ENCODE peak calls at places on chromosome 17, in four cellular contexts. One of them, this sample, is unnamed.
A peak's percentile ranks its signal among the peaks of the same experiment; 100 is the strongest.

GRCh38 chr17:10875411-10875810 is 37.5 kb upstream of the PIRT start:
- DNase-seq in DND-41: peak; percentile 49
- DNase-seq in brain microvascular endothelial cell: peak; percentile 0
- DNase-seq in lung: no peak
- DNase-seq in this sample: no peak

GRCh38 chr17:44345497-44346026 is 460 bp downstream of the GRN start:
- DNase-seq in DND-41: peak; percentile 64
- DNase-seq in lung: peak; percentile 62
- DNase-seq in brain microvascular endothelial cell: peak; percentile 32
- DNase-seq in this sample: peak; percentile 31

GRCh38 chr17:50452627-50453300 is 15.9 kb downstream of the CHAD start:
- DNase-seq in brain microvascular endothelial cell: no peak
- DNase-seq in DND-41: no peak
- DNase-seq in lung: no peak
- DNase-seq in this sample: no peak

GRCh38 chr17:55285340-55286301 is 20.9 kb downstream of the HLF start:
- DNase-seq in lung: peak; percentile 91
- DNase-seq in brain microvascular endothelial cell: peak; percentile 34
- DNase-seq in DND-41: no peak
- DNase-seq in this sample: no peak

GRCh38 chr17:60165223-60165622 is 15.4 kb downstream of the CA4 start:
- DNase-seq in DND-41: no peak
- DNase-seq in brain microvascular endothelial cell: no peak
- DNase-seq in lung: no peak
- DNase-seq in this sample: no peak

GRCh38 chr17:57773557-57773956 is 28.5 kb upstream of the CCDC182 start:
- DNase-seq in DND-41: no peak
- DNase-seq in brain microvascular endothelial cell: no peak
- DNase-seq in lung: no peak
- DNase-seq in this sample: no peak

GRCh38 chr17:29037739-29038465 is 5.0 kb upstream of the PIPOX start:
- DNase-seq in brain microvascular endothelial cell: no peak
- DNase-seq in DND-41: no peak
- DNase-seq in lung: no peak
- DNase-seq in this sample: no peak

GRCh38 chr17:34575182-34575581 is 4.2 kb upstream of the TMEM132E start:
- DNase-seq in brain microvascular endothelial cell: no peak
- DNase-seq in lung: no peak
- DNase-seq in DND-41: no peak
- DNase-seq in this sample: no peak

GRCh38 chr17:40314557-40314953 is 5.6 kb downstream of the RARA start:
- DNase-seq in lung: peak; percentile 94
- DNase-seq in DND-41: peak; percentile 64
- DNase-seq in brain microvascular endothelial cell: peak; percentile 82
- DNase-seq in this sample: peak; percentile 69

GRCh38 chr17:3027786-3028532 is 35.4 kb downstream of the OR1D5 start:
- DNase-seq in brain microvascular endothelial cell: no peak
- DNase-seq in DND-41: no peak
- DNase-seq in lung: no peak
- DNase-seq in this sample: no peak

GRCh38 chr17:1134634-1135324 is 45.0 kb downstream of the ABR start:
- DNase-seq in DND-41: no peak
- DNase-seq in brain microvascular endothelial cell: no peak
- DNase-seq in lung: no peak
- DNase-seq in this sample: no peak

GRCh38 chr17:1125775-1126120 is 54.0 kb downstream of the ABR start:
- DNase-seq in brain microvascular endothelial cell: no peak
- DNase-seq in DND-41: no peak
- DNase-seq in lung: no peak
- DNase-seq in this sample: no peak

GRCh38 chr17:1126327-1126726 is 53.5 kb downstream of the ABR start:
- DNase-seq in DND-41: no peak
- DNase-seq in lung: no peak
- DNase-seq in brain microvascular endothelial cell: no peak
- DNase-seq in this sample: no peak

GRCh38 chr17:1126801-1127550 is 52.8 kb downstream of the ABR start:
- DNase-seq in lung: no peak
- DNase-seq in DND-41: no peak
- DNase-seq in brain microvascular endothelial cell: no peak
- DNase-seq in this sample: no peak

DNA sequence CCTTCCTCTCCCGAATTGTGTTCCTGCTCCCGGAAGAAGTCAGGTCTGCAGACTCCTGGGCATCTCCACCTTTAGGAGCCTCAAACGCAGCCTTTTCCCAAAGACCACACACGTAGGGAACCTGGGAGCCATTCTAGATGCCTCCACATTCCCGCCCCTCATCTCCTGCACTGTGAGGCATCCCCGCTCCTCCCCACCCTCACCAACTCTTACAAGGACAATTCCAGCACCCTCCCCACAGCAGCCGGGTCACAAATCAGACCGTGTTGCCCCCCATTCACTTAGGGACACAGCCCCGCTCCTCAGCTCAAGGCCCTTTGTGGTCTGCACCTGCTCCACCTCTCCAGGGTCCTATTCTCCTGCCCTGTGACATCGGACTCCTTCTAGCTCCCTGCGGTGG is 49.6 kb downstream of the ABR start:
- DNase-seq in DND-41: no peak
- DNase-seq in lung: no peak
- DNase-seq in brain microvascular endothelial cell: no peak
- DNase-seq in this sample: no peak
- TF ChIP-seq CTCF in DND-41: no peak
- TF ChIP-seq CTCF in lung: no peak
- TF ChIP-seq CTCF in brain microvascular endothelial cell: no peak
- TF ChIP-seq CTCF in this sample: no peak

GRCh38 chr17:76906463-76906862 is 38.3 kb downstream of the MGAT5B start:
- DNase-seq in lung: no peak
- DNase-seq in DND-41: no peak
- DNase-seq in brain microvascular endothelial cell: no peak
- DNase-seq in this sample: no peak
- H3K27ac ChIP-seq in lung: no peak overlapping the region
- H3K27ac ChIP-seq in DND-41: no peak overlapping the region
- H3K27ac ChIP-seq in brain microvascular endothelial cell: no peak overlapping the region
- H3K27ac ChIP-seq in this sample: no peak overlapping the region

GRCh38 chr17:6596941-6597340 is 40.6 kb upstream of the PITPNM3 start:
- DNase-seq in lung: no peak
- DNase-seq in brain microvascular endothelial cell: no peak
- DNase-seq in DND-41: no peak
- DNase-seq in this sample: no peak
- H3K27me3 ChIP-seq in lung: no peaks in the 10 kb centered on the region
- H3K27me3 ChIP-seq in brain microvascular endothelial cell: no peaks in the 10 kb centered on the region
- H3K27me3 ChIP-seq in DND-41: no peaks in the 10 kb centered on the region
- H3K27me3 ChIP-seq in this sample: no peaks in the 10 kb centered on the region

DNA sequence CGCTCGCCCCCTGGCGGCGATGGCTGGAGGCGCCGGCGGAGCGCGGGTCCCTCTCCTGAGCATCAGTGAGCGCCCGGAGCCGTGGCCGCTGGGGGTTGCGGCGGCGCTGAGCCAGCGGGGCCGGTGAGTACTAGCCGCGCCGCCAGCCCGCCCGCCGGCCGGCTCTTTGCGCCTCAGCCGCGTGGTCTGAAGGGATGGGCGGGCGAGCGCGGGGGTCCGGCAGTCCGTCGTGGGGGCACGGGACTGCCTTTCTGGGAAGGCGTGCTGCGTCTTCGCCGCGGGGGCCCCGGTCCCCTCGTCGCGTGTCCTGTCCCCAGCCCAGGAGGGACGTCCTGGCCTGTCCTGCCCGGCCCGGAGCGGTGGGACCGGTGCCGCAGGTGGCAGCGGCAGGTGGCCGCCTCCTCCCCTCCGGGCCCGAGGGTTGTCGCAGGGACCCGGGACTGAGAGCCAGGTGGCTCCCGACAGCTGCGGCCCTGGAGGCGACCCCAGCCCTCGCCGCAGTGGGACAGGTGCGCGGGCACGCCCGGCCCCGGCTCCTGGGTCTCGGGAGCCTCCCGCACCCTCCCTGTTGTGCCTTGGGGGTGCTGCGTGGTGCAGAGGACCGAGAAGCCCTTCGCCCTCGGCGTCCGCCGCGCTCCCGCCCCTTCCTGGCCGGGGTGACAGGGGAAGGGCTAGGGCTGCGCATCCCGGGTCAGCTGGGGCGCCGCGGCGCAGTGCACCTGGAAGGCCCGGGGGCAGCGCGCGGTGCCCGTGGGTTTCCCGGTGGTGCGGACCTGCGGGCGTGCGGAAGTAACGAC is at the start of gene SPECC1:
- DNase-seq in brain microvascular endothelial cell: peak; percentile 53
- DNase-seq in DND-41: peak; percentile 77
- DNase-seq in lung: peak; percentile 28
- DNase-seq in this sample: peak; percentile 79
- TF ChIP-seq CTCF in brain microvascular endothelial cell: peak; percentile 59
- TF ChIP-seq CTCF in DND-41: peak; percentile 85
- TF ChIP-seq CTCF in lung: peak; percentile 83
- TF ChIP-seq CTCF in this sample: peak; percentile 96

GRCh38 chr17:75075597-75076253 is 12.0 kb upstream of the SLC16A5 start:
- DNase-seq in DND-41: no peak
- DNase-seq in lung: no peak
- DNase-seq in brain microvascular endothelial cell: no peak
- DNase-seq in this sample: no peak

GRCh38 chr17:75077072-75077489 is 10.7 kb upstream of the SLC16A5 start:
- DNase-seq in brain microvascular endothelial cell: no peak
- DNase-seq in lung: no peak
- DNase-seq in DND-41: no peak
- DNase-seq in this sample: no peak

GRCh38 chr17:75079023-75079373 is 8.8 kb upstream of the SLC16A5 start:
- DNase-seq in lung: no peak
- DNase-seq in brain microvascular endothelial cell: no peak
- DNase-seq in DND-41: no peak
- DNase-seq in this sample: no peak

GRCh38 chr17:75077490-75078096 is 10.2 kb upstream of the SLC16A5 start:
- DNase-seq in lung: peak; percentile 76
- DNase-seq in DND-41: no peak
- DNase-seq in brain microvascular endothelial cell: no peak
- DNase-seq in this sample: peak; percentile 53

DNA sequence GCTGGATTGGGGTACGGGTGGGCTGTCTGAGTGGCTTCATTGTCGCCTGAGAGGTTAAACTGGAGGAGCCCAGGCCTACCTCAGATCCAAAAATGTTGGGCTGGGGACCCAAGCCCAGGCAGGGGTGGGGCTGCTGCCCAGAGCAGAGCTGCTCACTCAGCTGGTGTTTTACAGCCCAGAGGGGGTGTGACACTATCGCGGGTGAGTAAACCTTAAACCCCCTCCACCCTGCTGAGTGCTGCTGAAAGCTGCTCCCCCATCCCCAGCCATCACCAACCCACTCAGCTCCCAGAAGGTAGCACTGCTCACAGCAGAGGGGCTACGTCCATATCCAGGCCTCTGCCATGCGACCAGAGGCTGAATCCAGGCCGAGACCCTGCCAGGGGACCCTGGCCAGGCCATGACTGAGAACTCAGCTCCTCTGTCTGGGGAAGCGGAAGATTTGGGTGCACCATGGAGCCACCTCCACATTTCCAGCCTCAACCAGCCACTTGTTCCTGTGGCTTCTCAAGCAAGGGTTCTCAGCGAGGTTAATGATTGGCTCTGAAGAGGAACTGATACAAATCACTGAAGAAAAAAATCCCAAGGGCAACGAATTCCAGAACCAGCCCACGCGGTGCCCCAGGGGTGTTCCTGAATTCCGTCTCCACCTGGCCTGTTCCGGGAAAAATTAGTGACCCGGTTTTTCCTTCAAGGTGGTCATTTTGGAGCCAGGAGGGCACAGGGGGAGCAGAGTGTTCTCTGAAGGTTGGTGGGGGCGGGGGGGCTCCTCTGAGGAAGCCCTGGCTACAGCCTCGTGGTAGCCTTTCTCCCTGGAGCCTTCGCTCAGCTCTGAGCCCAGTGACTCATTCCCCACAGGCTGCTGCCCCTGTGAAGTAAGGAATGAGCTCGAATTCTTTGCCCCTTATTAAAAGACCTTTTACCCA is 9.4 kb upstream of the SLC16A5 start:
- DNase-seq in brain microvascular endothelial cell: peak; percentile 76
- DNase-seq in DND-41: no peak
- DNase-seq in lung: peak; percentile 78
- DNase-seq in this sample: no peak
- H3K27ac ChIP-seq in brain microvascular endothelial cell: peak overlapping the region; percentile 17
- H3K27ac ChIP-seq in DND-41: no peak overlapping the region
- H3K27ac ChIP-seq in lung: peak overlapping the region; percentile 76
- H3K27ac ChIP-seq in this sample: no peak overlapping the region

DNA sequence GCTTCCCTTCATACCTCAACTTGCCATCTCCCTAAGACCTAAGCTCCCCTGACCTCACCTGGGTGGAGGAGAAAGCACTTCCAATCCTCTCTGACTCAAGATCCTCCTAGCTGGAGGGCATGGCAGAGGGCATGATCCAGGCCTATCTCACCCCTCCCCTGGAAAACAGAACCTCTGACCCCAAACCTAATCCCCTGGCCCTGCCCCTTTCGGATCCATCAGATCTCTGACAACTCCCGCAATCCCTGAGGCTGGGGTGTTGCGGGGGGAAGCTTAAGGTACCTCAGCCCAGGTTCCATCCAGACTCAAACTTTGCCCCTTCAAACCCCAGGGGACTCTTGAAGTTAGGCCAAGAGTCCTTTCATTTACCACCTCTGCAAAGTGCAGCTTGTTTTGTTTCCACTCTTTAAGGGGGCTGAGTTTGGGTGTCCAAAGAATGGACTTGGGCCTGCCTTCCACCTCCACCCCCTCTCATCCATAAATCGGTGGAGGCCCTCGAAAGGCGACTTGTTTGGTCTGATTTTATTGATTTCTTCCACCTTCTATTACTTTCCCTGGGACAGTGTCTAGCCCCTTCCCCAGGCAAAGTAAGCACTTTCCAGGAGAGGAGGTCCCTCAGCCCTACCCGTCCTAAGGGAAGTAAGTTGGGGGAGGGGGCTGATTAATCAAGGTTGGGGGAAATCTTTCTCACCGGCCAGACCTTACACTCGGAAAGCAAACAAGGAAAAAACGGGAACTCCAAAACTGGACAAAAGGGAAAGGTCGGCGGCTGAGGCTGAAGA is 2.6 kb downstream of the EPOP start:
- DNase-seq in brain microvascular endothelial cell: no peak
- DNase-seq in DND-41: no peak
- DNase-seq in lung: no peak
- DNase-seq in this sample: no peak
- H3K27me3 ChIP-seq in brain microvascular endothelial cell: peaks cover 53% of the 10 kb centered on the region
- H3K27me3 ChIP-seq in DND-41: peaks cover 18% of the 10 kb centered on the region
- H3K27me3 ChIP-seq in lung: peaks cover 4% of the 10 kb centered on the region
- H3K27me3 ChIP-seq in this sample: peaks cover 55% of the 10 kb centered on the region

DNA sequence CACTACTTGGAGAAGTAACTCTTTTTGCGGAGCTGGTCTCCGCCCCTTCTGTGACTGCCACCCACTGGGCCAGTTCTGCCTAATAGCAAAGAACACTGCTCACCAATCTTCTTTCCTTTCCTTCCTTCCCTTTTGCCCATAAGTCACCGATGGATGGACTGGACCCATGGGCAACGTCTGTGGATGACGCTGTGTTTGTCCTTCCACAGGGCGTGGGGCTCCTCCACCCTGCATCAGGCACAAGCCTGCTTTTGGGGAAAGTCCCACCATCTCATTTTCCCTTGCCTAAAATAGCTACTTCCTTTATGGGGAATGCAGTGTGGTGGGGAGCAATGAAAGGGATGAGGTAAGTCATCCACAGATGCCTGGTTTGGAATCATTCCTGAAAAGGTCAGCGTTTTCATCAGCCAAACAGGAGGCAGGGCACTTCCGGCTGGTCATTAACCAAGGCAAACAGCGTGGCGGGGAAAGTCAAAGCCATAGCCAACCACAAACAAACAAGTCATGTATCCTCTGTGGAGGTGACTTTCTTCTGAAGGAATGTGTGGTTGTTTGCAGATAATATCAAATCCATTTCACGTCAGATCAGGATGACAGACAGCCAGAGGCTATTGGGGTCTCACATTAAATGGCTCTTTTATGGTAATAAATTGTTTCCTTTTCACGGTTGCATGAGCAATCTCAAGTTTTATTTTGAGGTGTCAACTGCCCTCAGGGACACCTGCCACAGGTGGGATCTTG is 30.7 kb upstream of the MED9 start:
- DNase-seq in DND-41: no peak
- DNase-seq in brain microvascular endothelial cell: peak; percentile 92
- DNase-seq in lung: peak; percentile 75
- DNase-seq in this sample: no peak
- TF ChIP-seq CTCF in DND-41: no peak
- TF ChIP-seq CTCF in brain microvascular endothelial cell: no peak
- TF ChIP-seq CTCF in lung: no peak
- TF ChIP-seq CTCF in this sample: no peak